ENCODE peak calls at places on chromosomes 5 and 9, in eight cellular contexts. Z, W, D, M, I, J, F and A are unnamed samples.

GRCh38 chr9:132407196-132407595 is 556 bp upstream of the TTF1 start:
- DNase-seq in W (no peak), D (no peak), Z (no peak), F (no peak), J (no peak), I (no peak), M (no peak), A (no peak)

GRCh38 chr9:137604345-137605145 is 941 bp upstream of the ARRDC1 start:
- DNase-seq in F (no peak), I (no peak), M (no peak), J (no peak), W (no peak), Z (no peak), D (no peak), A (peak)

GRCh38 chr5:128062172-128062746 is 21.3 kb upstream of the SLC12A2 start:
- DNase-seq in Z (peak), J (no peak), D (no peak), W (peak), F (peak), M (peak), I (no peak), A (no peak)

GRCh38 chr9:115254217-115254616 is 136.3 kb upstream of the TNC start:
- DNase-seq in I (no peak), W (peak), F (no peak), D (no peak), Z (no peak), M (no peak), J (no peak), A (no peak)

GRCh38 chr9:82024931-82025330 is 36.4 kb downstream of the SPATA31D1 start:
- DNase-seq in D (no peak), J (no peak), I (no peak), F (no peak), W (no peak), Z (no peak), M (no peak), A (no peak)

GRCh38 chr5:170389250-170389902 is at the start of gene KCNMB1:
- DNase-seq in M (no peak), Z (no peak), W (no peak), D (no peak), F (no peak), J (no peak), I (no peak), A (no peak)

GRCh38 chr9:69548676-69549075 is 123.5 kb downstream of the APBA1 start:
- DNase-seq in W (no peak), J (no peak), F (no peak), Z (no peak), M (no peak), I (no peak), D (no peak), A (peak)

GRCh38 chr5:11853796-11854195 is 50.5 kb downstream of the CTNND2 start:
- DNase-seq in F (no peak), J (no peak), I (no peak), W (no peak), D (no peak), Z (no peak), M (no peak), A (no peak)

GRCh38 chr5:66710557-66710956 is 114.4 kb downstream of the MAST4 start:
- DNase-seq in Z (no peak), D (no peak), M (no peak), I (no peak), J (no peak), F (no peak), W (no peak), A (peak)

DNA sequence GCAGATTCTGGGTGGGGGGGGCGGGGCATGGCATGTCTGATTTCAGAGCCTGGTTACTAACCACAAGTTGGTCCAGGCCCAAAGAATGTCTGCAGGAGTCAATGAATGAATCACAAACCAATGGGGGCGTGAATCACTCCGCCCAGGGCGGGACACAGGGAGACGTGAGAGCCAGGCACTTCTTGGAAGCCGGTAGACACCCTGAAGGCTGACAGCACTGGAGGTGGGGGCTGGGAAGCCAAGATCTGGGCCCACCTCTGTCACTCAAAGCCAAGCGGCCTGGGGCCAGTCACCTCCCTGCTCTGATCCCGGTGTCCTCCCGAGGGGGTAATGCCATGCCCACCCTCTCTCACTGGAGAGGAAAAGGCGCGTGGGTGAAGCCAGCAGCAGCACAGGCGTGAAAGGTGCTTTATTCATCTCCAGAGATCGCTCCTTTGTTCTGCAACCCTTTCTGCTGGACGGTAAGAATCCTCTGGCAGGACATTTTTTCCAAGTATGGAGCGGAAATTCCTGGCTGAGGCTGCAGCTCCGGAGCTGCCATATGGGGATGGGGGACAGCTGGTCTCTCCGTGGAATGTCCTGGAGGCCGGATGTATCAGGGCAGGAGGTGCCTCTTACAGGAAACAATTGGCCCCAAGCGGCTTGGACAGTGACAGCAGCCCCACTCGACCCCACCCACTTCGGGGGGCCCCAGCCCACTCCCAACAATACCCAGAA is 85.0 kb downstream of the STK10 start:
- DNase-seq in Z (peak), F (peak), W (peak), D (no peak), J (no peak), I (no peak), M (peak), A (peak)
- H3K4me3 ChIP-seq in Z (peak), F (no peak), W (no peak), D (no peak), J (peak), I (no peak), M (no peak), A (no peak)

GRCh38 chr9:124894741-124895170 is 32.8 kb downstream of the ARPC5L start:
- DNase-seq in J (no peak), D (no peak), F (no peak), I (no peak), Z (no peak), W (peak), M (peak), A (no peak)

GRCh38 chr9:124899845-124900244 is 37.9 kb downstream of the ARPC5L start:
- DNase-seq in J (no peak), M (no peak), I (no peak), F (no peak), Z (no peak), D (no peak), W (no peak), A (no peak)

GRCh38 chr9:124894035-124894740 is 32.3 kb downstream of the ARPC5L start:
- DNase-seq in I (no peak), J (no peak), D (no peak), W (no peak), Z (no peak), F (no peak), M (no peak), A (no peak)

GRCh38 chr9:124897570-124898460 is 35.9 kb downstream of the ARPC5L start:
- DNase-seq in I (no peak), Z (no peak), D (no peak), F (no peak), M (peak), W (no peak), J (no peak), A (no peak)
- H3K4me3 ChIP-seq in I (no peak), Z (no peak), D (no peak), F (no peak), M (no peak), W (no peak), J (no peak), A (no peak)

DNA sequence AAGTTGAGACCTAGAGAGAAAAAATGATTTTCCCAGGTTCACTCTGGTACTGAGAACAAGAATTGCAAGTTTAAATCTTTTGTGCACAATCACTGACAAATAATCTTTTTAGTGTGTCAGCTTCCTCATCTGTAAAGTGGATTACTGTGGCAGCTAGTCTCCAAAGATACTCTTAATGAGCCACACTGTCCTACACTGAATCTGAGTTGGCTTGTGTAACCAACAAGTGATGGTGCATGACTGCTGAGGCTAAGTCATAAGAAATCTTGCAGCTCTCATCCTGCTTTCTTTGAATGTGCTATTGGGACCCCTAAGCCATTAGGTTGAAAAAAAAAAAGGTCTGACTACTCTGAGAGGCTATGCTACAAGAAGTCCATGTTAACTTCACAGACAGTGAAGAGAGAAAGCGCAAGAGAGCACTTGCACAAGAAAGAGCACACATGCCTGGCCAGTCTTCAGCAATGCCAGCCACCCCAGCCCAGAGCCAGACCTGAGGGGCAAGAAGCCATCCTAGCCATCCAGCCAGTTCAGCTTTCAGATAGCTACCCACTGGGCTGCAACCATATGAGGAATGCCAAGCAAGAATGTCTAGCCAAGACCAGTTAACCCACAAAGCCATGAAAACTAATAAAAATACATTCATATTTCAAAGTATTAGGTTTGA is 419.4 kb downstream of the RAB3C start:
- DNase-seq in Z (no peak), W (no peak), I (no peak), F (no peak), D (no peak), M (no peak), J (no peak), A (no peak)
- H3K4me3 ChIP-seq in Z (no peak), W (no peak), I (no peak), F (no peak), D (no peak), M (no peak), J (no peak), A (no peak)

DNA sequence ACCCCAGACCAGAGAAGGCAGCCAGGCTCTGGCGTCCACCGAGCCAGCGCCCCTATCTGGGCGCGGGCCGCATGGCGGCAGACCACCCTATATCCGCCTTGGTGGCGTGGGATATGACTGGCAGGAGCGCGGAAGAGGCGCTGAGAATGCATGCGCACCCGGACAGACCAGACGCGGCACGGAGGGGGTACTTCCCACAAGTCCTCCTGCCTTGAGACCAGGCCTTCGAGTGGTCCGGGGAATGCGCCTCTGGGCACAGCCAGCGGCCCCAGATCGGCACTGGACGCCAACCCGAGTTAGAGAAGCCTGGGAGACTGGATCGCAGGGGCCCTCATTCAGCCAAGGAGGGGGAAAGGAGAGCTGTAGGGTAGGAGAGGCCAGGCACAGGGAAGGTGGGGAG is 2.5 kb upstream of the LMX1B start:
- DNase-seq in Z (no peak), F (no peak), J (no peak), I (no peak), M (no peak), W (no peak), D (no peak), A (no peak)
- H3K4me3 ChIP-seq in Z (no peak), F (no peak), J (no peak), I (no peak), M (no peak), W (no peak), D (no peak), A (no peak)

GRCh38 chr9:87140142-87140541 is 192.8 kb upstream of the GAS1 start:
- DNase-seq in D (no peak), F (no peak), M (no peak), J (no peak), I (no peak), W (no peak), Z (no peak), A (no peak)
- H3K4me3 ChIP-seq in D (no peak), F (no peak), M (no peak), J (no peak), I (no peak), W (no peak), Z (no peak), A (no peak)

GRCh38 chr5:86626149-86626548 is 8.4 kb downstream of the COX7C start:
- DNase-seq in I (no peak), D (no peak), W (no peak), J (no peak), F (no peak), M (no peak), Z (no peak), A (no peak)
- H3K4me3 ChIP-seq in I (no peak), D (no peak), W (no peak), J (no peak), F (no peak), M (no peak), Z (no peak), A (no peak)

GRCh38 chr5:110817437-110817836 is 78.6 kb downstream of the SLC25A46 start:
- DNase-seq in W (no peak), F (no peak), J (no peak), D (no peak), I (no peak), Z (no peak), M (no peak), A (no peak)
- H3K4me3 ChIP-seq in W (no peak), F (no peak), J (peak), D (no peak), I (no peak), Z (no peak), M (no peak), A (no peak)